ENCODE peak calls at places on chromosomes 16 and 17, in five cellular contexts. K is cardiac fibroblast, H is IMR-90, Y is HL-60, I is Panc1. N is an unnamed sample.

GRCh38 chr17:47694818-47695663 is 1.1 kb downstream of the TBKBP1 start:
- DNase-seq in I (no peak), Y (peak; percentile 89), H (peak; percentile 49), K (peak; percentile 66), N (no peak)

GRCh38 chr16:30867747-30868146 is 26.1 kb downstream of the BCL7C start:
- DNase-seq in I (no peak), Y (no peak), H (no peak), K (peak; percentile 20), N (no peak)

GRCh38 chr17:9538626-9539025 is 37.0 kb downstream of the STX8 start:
- DNase-seq in Y (no peak), H (no peak), K (no peak), I (no peak), N (no peak)

GRCh38 chr16:74743668-74744299 is 30.8 kb downstream of the FA2H start:
- DNase-seq in Y (no peak), H (peak; percentile 79), I (peak; percentile 59), K (peak; percentile 23), N (no peak)

GRCh38 chr16:20061132-20061531 is 12.6 kb downstream of the GPR139 start:
- DNase-seq in K (no peak), Y (no peak), H (no peak), I (no peak), N (no peak)

GRCh38 chr17:66988069-66988798 is 23.7 kb downstream of the CACNG4 start:
- DNase-seq in I (no peak), H (no peak), K (no peak), Y (no peak), N (no peak)

GRCh38 chr17:37702605-37703004 is 42.3 kb downstream of the HNF1B start:
- DNase-seq in Y (no peak), I (no peak), K (peak; percentile 57), H (peak; percentile 91), N (no peak)

GRCh38 chr16:24499193-24499814 is 40.1 kb upstream of the RBBP6 start:
- DNase-seq in I (no peak), K (peak; percentile 29), Y (peak; percentile 11), H (peak; percentile 11), N (no peak)

GRCh38 chr17:7019839-7020519 is 2.9 kb upstream of the BCL6B start:
- DNase-seq in K (peak; percentile 66), I (no peak), Y (no peak), H (peak; percentile 23), N (no peak)

GRCh38 chr17:601462-602303 is 113.0 kb downstream of the VPS53 start:
- DNase-seq in H (peak; percentile 87), I (no peak), Y (no peak), K (peak; percentile 77), N (no peak)

GRCh38 chr17:48442819-48443218 is 12.8 kb upstream of the SKAP1 start:
- DNase-seq in I (no peak), K (no peak), H (no peak), Y (peak; percentile 79), N (no peak)

GRCh38 chr16:69712914-69713581 is 13.3 kb downstream of the NQO1 start:
- DNase-seq in H (no peak), Y (no peak), K (peak; percentile 12), I (no peak), N (no peak)

GRCh38 chr16:25798065-25798464 is 106.3 kb downstream of the HS3ST4 start:
- DNase-seq in I (no peak), Y (no peak), K (no peak), H (no peak), N (no peak)

GRCh38 chr17:43615952-43616351 is 45.8 kb downstream of the MEOX1 start:
- DNase-seq in Y (no peak), K (no peak), I (no peak), H (no peak), N (no peak)

GRCh38 chr17:76466775-76467130 is 650 bp upstream of the AANAT start:
- DNase-seq in K (no peak), Y (no peak), H (no peak), I (no peak), N (no peak)

GRCh38 chr16:27369806-27370205 is 32.2 kb upstream of the IL21R start:
- DNase-seq in K (no peak), H (peak; percentile 79), Y (no peak), I (no peak), N (no peak)

GRCh38 chr17:7932949-7933348 is 943 bp downstream of the CNTROB start:
- DNase-seq in I (no peak), Y (peak; percentile 33), H (peak; percentile 61), K (peak; percentile 60), N (no peak)

GRCh38 chr16:23434380-23434779 is 18.6 kb downstream of the COG7 start:
- DNase-seq in H (peak; percentile 74), Y (peak; percentile 14), K (peak; percentile 81), I (peak; percentile 61), N (peak; percentile 55)

GRCh38 chr16:23432176-23433128 is 20.5 kb downstream of the COG7 start:
- DNase-seq in H (peak; percentile 37), I (no peak), K (no peak), Y (no peak), N (no peak)

GRCh38 chr16:23433261-23433920 is 19.6 kb downstream of the COG7 start:
- DNase-seq in I (no peak), H (no peak), K (no peak), Y (no peak), N (no peak)

GRCh38 chr16:23436992-23437391 is 16.0 kb downstream of the COG7 start:
- DNase-seq in Y (no peak), H (no peak), I (no peak), K (no peak), N (no peak)

GRCh38 chr16:23435500-23435899 is 17.5 kb downstream of the COG7 start:
- DNase-seq in Y (peak; percentile 71), H (peak; percentile 48), K (peak; percentile 69), I (no peak), N (no peak)
- TF ChIP-seq CTCF in Y (peak; percentile 78), H (peak; percentile 84), K (peak; percentile 91), I (peak; percentile 97), N (peak; percentile 96)

GRCh38 chr17:40287159-40287493 is 553 bp upstream of the CDC6 start:
- DNase-seq in K (no peak), I (no peak), H (no peak), Y (no peak), N (no peak)
- H3K4me3 ChIP-seq in K (no peak overlapping the region), I (no peak overlapping the region), H (peak overlapping the region; percentile 19), Y (no peak overlapping the region), N (no peak overlapping the region)

GRCh38 chr16:88406096-88407041 is 23.6 kb downstream of the ZNF469 start:
- DNase-seq in Y (no peak), K (no peak), I (no peak), H (no peak), N (no peak)
- TF ChIP-seq CTCF in Y (no peak), K (no peak), I (no peak), H (peak; percentile 23), N (peak; percentile 18)

GRCh38 chr16:73503093-73503492 is 455.2 kb upstream of the ZFHX3 start:
- DNase-seq in I (no peak), Y (no peak), H (no peak), K (no peak), N (no peak)

GRCh38 chr16:73510852-73511251 is 462.9 kb upstream of the ZFHX3 start:
- DNase-seq in Y (no peak), K (no peak), H (no peak), I (no peak), N (no peak)

GRCh38 chr16:73504591-73504990 is 456.7 kb upstream of the ZFHX3 start:
- DNase-seq in Y (no peak), K (no peak), I (no peak), H (no peak), N (no peak)

GRCh38 chr16:73506568-73507056 is 458.7 kb upstream of the ZFHX3 start:
- DNase-seq in H (no peak), I (no peak), K (no peak), Y (no peak), N (no peak)

DNA sequence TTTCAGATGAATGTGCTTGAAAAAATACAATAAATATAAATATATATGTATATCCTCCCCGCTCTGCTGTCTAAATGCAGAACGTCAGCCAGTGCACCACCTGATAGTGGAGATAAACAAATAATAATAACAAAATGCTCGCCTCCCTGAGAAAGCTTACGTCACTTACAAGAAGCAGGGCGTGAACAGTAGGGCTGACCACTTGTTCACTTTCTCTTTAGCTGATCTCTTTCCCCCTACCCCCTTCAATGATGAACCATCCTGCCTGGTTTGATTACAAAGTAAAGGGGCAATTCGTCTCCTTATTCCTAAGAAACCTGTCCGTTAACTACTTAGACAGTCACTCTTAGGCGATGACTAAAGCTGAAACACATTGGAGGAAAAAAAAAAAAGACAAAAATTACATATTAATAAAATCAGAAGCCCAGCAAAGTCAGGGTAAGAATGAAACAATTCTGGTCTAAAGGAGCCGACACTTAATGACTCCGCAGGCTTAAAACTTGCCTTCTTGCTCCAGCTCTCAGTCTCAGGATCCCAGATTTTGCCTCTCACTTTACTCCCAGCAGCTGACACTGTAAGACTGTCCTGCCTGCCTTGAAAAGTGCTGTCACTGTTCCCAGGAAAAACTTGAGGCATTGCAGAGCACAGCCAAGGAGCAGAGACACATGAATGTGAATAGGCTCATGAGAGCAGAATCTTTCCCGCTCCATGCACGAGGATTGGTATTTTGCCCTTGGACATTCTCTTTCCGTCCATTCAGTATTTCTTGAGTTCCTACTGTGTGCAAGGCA is 457.4 kb upstream of the ZFHX3 start:
- DNase-seq in Y (no peak), I (no peak), K (no peak), H (no peak), N (no peak)
- H3K4me3 ChIP-seq in Y (no peak overlapping the region), I (no peak overlapping the region), K (no peak overlapping the region), H (no peak overlapping the region), N (no peak overlapping the region)

N was measured in GM12864.